ENCODE peak calls at places on chromosomes 7 and 10, in eight cellular contexts. L is fibroblast of lung, J is GM10248, E is HCT116, U is NCI-H1105 treated with DMSO at 0.1 percent for 48 hours, B is GM12892, A is aorta, W is hypothalamus. Y is an unnamed sample.
A peak's percentile ranks its signal among the peaks of the same experiment; 100 is the strongest.

GRCh38 chr10:11163990-11164805 is 146.5 kb downstream of the CELF2 start:
- DNase-seq in W (no peak), U (no peak), L (no peak), B (no peak), A (no peak), E (no peak), J (no peak), Y (no peak)

GRCh38 chr7:68518060-68518459 is 1080.2 kb upstream of the AUTS2 start:
- DNase-seq in E (no peak), A (no peak), L (no peak), B (no peak), J (no peak), U (no peak), W (no peak), Y (no peak)

GRCh38 chr10:70903262-70903921 is 15.0 kb upstream of the PCBD1 start:
- DNase-seq in E (no peak), L (peak; percentile 36), B (peak; percentile 55), W (no peak), U (peak; percentile 30), A (peak; percentile 66), J (peak; percentile 69), Y (peak; percentile 47)

GRCh38 chr7:106248616-106249015 is 36.2 kb downstream of the NAMPT start:
- DNase-seq in U (no peak), B (no peak), L (no peak), A (no peak), E (no peak), J (no peak), W (no peak), Y (no peak)

GRCh38 chr10:127894146-127894545 is 1.4 kb upstream of the CLRN3 start:
- DNase-seq in A (no peak), W (no peak), E (no peak), B (no peak), L (peak; percentile 48), J (no peak), U (no peak), Y (no peak)

GRCh38 chr7:49400891-49401550 is 372.4 kb upstream of the VWC2 start:
- DNase-seq in L (peak; percentile 17), J (no peak), B (no peak), A (no peak), E (no peak), U (no peak), W (no peak), Y (no peak)

GRCh38 chr7:45007571-45008328 is 7.7 kb downstream of the CCM2 start:
- DNase-seq in E (no peak), A (no peak), U (no peak), J (no peak), W (no peak), B (no peak), L (no peak), Y (no peak)

GRCh38 chr10:117078168-117078837 is 59.8 kb downstream of the VAX1 start:
- DNase-seq in W (no peak), L (no peak), U (no peak), B (no peak), J (no peak), A (no peak), E (peak; percentile 92), Y (no peak)

GRCh38 chr7:155669717-155670505 is 25.4 kb downstream of the RBM33 start:
- DNase-seq in J (no peak), W (no peak), B (no peak), U (no peak), E (no peak), L (peak; percentile 47), A (no peak), Y (no peak)

GRCh38 chr10:20958764-20959163 is 61.7 kb upstream of the NEBL start:
- DNase-seq in U (no peak), L (no peak), W (no peak), J (no peak), E (no peak), B (no peak), A (no peak), Y (no peak)

GRCh38 chr7:27581119-27581518 is 81.6 kb downstream of the HIBADH start:
- DNase-seq in J (no peak), L (no peak), E (no peak), A (no peak), B (no peak), W (no peak), U (no peak), Y (no peak)

GRCh38 chr10:43044444-43045245 is 32.2 kb upstream of the RET start:
- DNase-seq in L (no peak), W (no peak), J (no peak), A (peak; percentile 24), B (no peak), U (no peak), E (no peak), Y (no peak)

GRCh38 chr7:132177708-132178392 is 398.4 kb downstream of the PLXNA4 start:
- DNase-seq in A (no peak), B (no peak), L (no peak), U (no peak), W (no peak), E (no peak), J (no peak), Y (no peak)

GRCh38 chr10:1589257-1589656 is 148.1 kb downstream of the ADARB2 start:
- DNase-seq in U (no peak), L (no peak), W (no peak), A (no peak), E (no peak), J (no peak), B (no peak), Y (no peak)

GRCh38 chr10:13165177-13165576 is 3.8 kb downstream of the MCM10 start:
- DNase-seq in J (no peak), L (peak; percentile 31), A (no peak), B (no peak), U (no peak), W (no peak), E (no peak), Y (no peak)

GRCh38 chr7:21923663-21924062 is 22.0 kb downstream of the CDCA7L start:
- DNase-seq in W (no peak), J (no peak), E (no peak), L (peak; percentile 41), B (no peak), A (no peak), U (peak; percentile 87), Y (no peak)

GRCh38 chr10:96987842-96988175 is 155.7 kb downstream of the LCOR start:
- DNase-seq in W (no peak), A (no peak), U (no peak), J (no peak), B (no peak), L (peak; percentile 69), E (no peak), Y (no peak)

GRCh38 chr10:126421745-126422144 is 33.5 kb upstream of the ADAM12 start:
- DNase-seq in L (peak; percentile 100), E (no peak), U (no peak), J (no peak), A (no peak), B (no peak), W (no peak), Y (no peak)

GRCh38 chr10:22624289-22624738 is 90.1 kb downstream of the PIP4K2A start:
- DNase-seq in U (no peak), B (no peak), A (no peak), E (no peak), L (peak; percentile 85), J (no peak), W (no peak), Y (no peak)

GRCh38 chr7:152881893-152882292 is 122.3 kb downstream of the ACTR3B start:
- DNase-seq in E (no peak), U (no peak), B (no peak), J (no peak), L (no peak), W (no peak), A (no peak), Y (no peak)

GRCh38 chr10:32983333-32983909 is 25.4 kb upstream of the ITGB1 start:
- DNase-seq in W (no peak), J (no peak), L (peak; percentile 98), U (no peak), B (no peak), E (peak; percentile 84), A (peak; percentile 52), Y (peak; percentile 36)

GRCh38 chr10:91378061-91378460 is 32.1 kb upstream of the HECTD2 start:
- DNase-seq in L (peak; percentile 89), U (peak; percentile 12), B (no peak), J (no peak), A (no peak), W (no peak), E (no peak), Y (no peak)

GRCh38 chr7:3280445-3280844 is 20.6 kb upstream of the SDK1 start:
- DNase-seq in E (no peak), W (no peak), A (no peak), J (no peak), B (no peak), U (no peak), L (peak; percentile 74), Y (no peak)

GRCh38 chr7:2680792-2681490 is 7.1 kb upstream of the AMZ1 start:
- DNase-seq in E (peak; percentile 56), U (peak; percentile 8), J (peak; percentile 78), B (peak; percentile 72), W (peak; percentile 67), A (peak; percentile 88), L (peak; percentile 45), Y (peak; percentile 98)

GRCh38 chr7:152185514-152185913 is 160.0 kb downstream of the GALNT11 start:
- DNase-seq in L (no peak), E (no peak), B (no peak), U (no peak), A (no peak), J (no peak), W (no peak), Y (no peak)

GRCh38 chr7:81111781-81112540 is 193.1 kb upstream of the SEMA3C start:
- DNase-seq in U (no peak), B (no peak), A (no peak), E (no peak), L (peak; percentile 89), W (no peak), J (no peak), Y (no peak)

GRCh38 chr7:8277394-8277982 is 15.5 kb upstream of the ICA1 start:
- DNase-seq in L (no peak), J (no peak), B (no peak), U (no peak), E (no peak), A (no peak), W (no peak), Y (peak; percentile 25)

GRCh38 chr10:58335306-58336005 is 650 bp downstream of the UBE2D1 start:
- DNase-seq in J (peak; percentile 37), B (peak; percentile 6), L (peak; percentile 42), W (peak; percentile 38), E (peak; percentile 27), U (peak; percentile 23), A (peak; percentile 49), Y (no peak)

Y was measured in HuH-7.5.